ENCODE peak calls at places on chromosomes 3 and 15, in eight cellular contexts. B is tibial artery; K is stimulated activated CD8-positive, alpha-beta memory T cell treated with anti-CD3 and anti-CD28 coated beads, Interleukin-2, amount 100 ng/mL, for 48 hours; W is AG08395; A is activated naive CD4-positive, alpha-beta T cell treated with anti-CD3 and anti-CD28 coated beads, Interleukin-2, amount 50 U/mL, for 72 hours; J is HFF-Myc; G is cardiac fibroblast; D is NCI-H2081. L is an unnamed sample.
A peak's percentile ranks its signal among the peaks of the same experiment; 100 is the strongest.

GRCh38 chr3:151393146-151393831 is 8.7 kb upstream of the P2RY12 start:
- DNase-seq in B (no peak), K (no peak), W (no peak), A (no peak), J (no peak), G (no peak), D (no peak), L (no peak)

GRCh38 chr15:76533995-76534394 is 197.4 kb downstream of the ISL2 start:
- DNase-seq in B (no peak), K (no peak), W (no peak), A (no peak), J (no peak), G (no peak), D (no peak), L (no peak)

GRCh38 chr3:155815030-155815429 is 9.0 kb upstream of the C3orf33 start:
- DNase-seq in B (no peak), K (no peak), W (no peak), A (no peak), J (no peak), G (no peak), D (no peak), L (no peak)

GRCh38 chr3:194930439-194931204 is 244.9 kb downstream of the FAM43A start:
- DNase-seq in B (peak; percentile 52), K (no peak), W (peak; percentile 80), A (no peak), J (peak; percentile 16), G (peak; percentile 92), D (no peak), L (no peak)

GRCh38 chr15:85583404-85584390 is 203.3 kb downstream of the AKAP13 start:
- DNase-seq in B (no peak), K (no peak), W (peak; percentile 52), A (no peak), J (no peak), G (peak; percentile 36), D (no peak), L (peak; percentile 58)

GRCh38 chr3:133763797-133764734 is 17.9 kb downstream of the TF start:
- DNase-seq in B (peak; percentile 54), K (no peak), W (no peak), A (no peak), J (no peak), G (peak; percentile 15), D (no peak), L (no peak)

GRCh38 chr15:31085359-31085758 is 16.2 kb downstream of the TRPM1 start:
- DNase-seq in B (no peak), K (no peak), W (no peak), A (no peak), J (no peak), G (no peak), D (no peak), L (no peak)

GRCh38 chr3:16102905-16103364 is 71.5 kb upstream of the GALNT15 start:
- DNase-seq in B (no peak), K (no peak), W (peak; percentile 72), A (no peak), J (no peak), G (peak; percentile 82), D (no peak), L (no peak)

GRCh38 chr15:89662893-89663673 is 7.8 kb upstream of the KIF7 start:
- DNase-seq in B (peak; percentile 67), K (no peak), W (peak; percentile 98), A (no peak), J (peak; percentile 92), G (peak; percentile 98), D (no peak), L (no peak)

GRCh38 chr3:6809349-6809748 is 51.6 kb upstream of the GRM7 start:
- DNase-seq in B (no peak), K (no peak), W (no peak), A (no peak), J (no peak), G (no peak), D (no peak), L (no peak)

GRCh38 chr3:3836845-3837244 is 37.6 kb downstream of the LRRN1 start:
- DNase-seq in B (no peak), K (no peak), W (no peak), A (no peak), J (no peak), G (no peak), D (no peak), L (no peak)

GRCh38 chr3:143002083-143002712 is 828 bp downstream of the U2SURP start:
- DNase-seq in B (no peak), K (no peak), W (peak; percentile 26), A (no peak), J (no peak), G (peak; percentile 23), D (peak; percentile 21), L (no peak)

GRCh38 chr15:88031461-88031860 is 225.1 kb downstream of the NTRK3 start:
- DNase-seq in B (no peak), K (no peak), W (peak; percentile 24), A (no peak), J (no peak), G (no peak), D (no peak), L (no peak)

GRCh38 chr3:175728566-175728965 is 869.4 kb downstream of the NAALADL2 start:
- DNase-seq in B (no peak), K (no peak), W (no peak), A (no peak), J (no peak), G (no peak), D (no peak), L (no peak)

GRCh38 chr3:45199837-45200648 is 26.0 kb downstream of the TMEM158 start:
- DNase-seq in B (no peak), K (no peak), W (peak; percentile 87), A (no peak), J (peak; percentile 86), G (peak; percentile 89), D (no peak), L (no peak)

GRCh38 chr3:73245459-73245858 is 184.0 kb downstream of the EBLN2 start:
- DNase-seq in B (no peak), K (no peak), W (no peak), A (no peak), J (no peak), G (no peak), D (no peak), L (no peak)

GRCh38 chr15:99009741-99010370 is 2.3 kb upstream of the PGPEP1L start:
- DNase-seq in B (no peak), K (no peak), W (no peak), A (no peak), J (no peak), G (peak; percentile 8), D (no peak), L (no peak)

GRCh38 chr3:62374375-62374876 is 1.1 kb upstream of the FEZF2 start:
- DNase-seq in B (no peak), K (no peak), W (peak; percentile 31), A (no peak), J (no peak), G (no peak), D (no peak), L (no peak)

GRCh38 chr15:89680282-89680873 is 1.2 kb upstream of the PLIN1 start:
- DNase-seq in B (peak; percentile 81), K (no peak), W (peak; percentile 70), A (no peak), J (no peak), G (peak; percentile 97), D (no peak), L (no peak)

GRCh38 chr3:177624523-177625495 is 427.5 kb upstream of the TBL1XR1 start:
- DNase-seq in B (no peak), K (no peak), W (no peak), A (no peak), J (no peak), G (no peak), D (no peak), L (no peak)

GRCh38 chr3:133393204-133393603 is 6.7 kb upstream of the BFSP2 start:
- DNase-seq in B (no peak), K (no peak), W (no peak), A (no peak), J (no peak), G (no peak), D (no peak), L (no peak)

GRCh38 chr3:52128118-52128683 is 26.0 kb downstream of the POC1A start:
- DNase-seq in B (no peak), K (no peak), W (peak; percentile 47), A (no peak), J (peak; percentile 29), G (peak; percentile 82), D (no peak), L (no peak)

GRCh38 chr15:90154861-90155626 is 46.1 kb upstream of the SEMA4B start:
- DNase-seq in B (no peak), K (no peak), W (peak; percentile 54), A (no peak), J (peak; percentile 39), G (peak; percentile 69), D (no peak), L (no peak)

GRCh38 chr3:105829229-105829628 is 39.6 kb downstream of the CBLB start:
- DNase-seq in B (no peak), K (no peak), W (no peak), A (no peak), J (no peak), G (no peak), D (no peak), L (no peak)

GRCh38 chr3:38131621-38132369 is 5.1 kb downstream of the ACAA1 start:
- DNase-seq in B (peak; percentile 19), K (no peak), W (no peak), A (peak; percentile 33), J (no peak), G (peak; percentile 56), D (no peak), L (no peak)

GRCh38 chr3:16464499-16465150 is 48.9 kb downstream of the RFTN1 start:
- DNase-seq in B (no peak), K (no peak), W (peak; percentile 25), A (no peak), J (no peak), G (no peak), D (no peak), L (no peak)

GRCh38 chr3:115204470-115204869 is 57.4 kb upstream of the ZBTB20 start:
- DNase-seq in B (no peak), K (no peak), W (no peak), A (no peak), J (no peak), G (no peak), D (no peak), L (no peak)

GRCh38 chr15:77975332-77976119 is 102.0 kb downstream of the TBC1D2B start:
- DNase-seq in B (no peak), K (no peak), W (no peak), A (no peak), J (no peak), G (no peak), D (no peak), L (no peak)

L was measured in stimulated activated effector memory CD8-positive, alpha-beta T cell treated with anti-CD3 and anti-CD28 coated beads, Interleukin-12 subunit alpha, Interleukin-12 subunit beta, amount 100 ng/mL, for 72 hours.